ENCODE peak calls at places on chromosomes 6 and 20, in nine cellular contexts. I is progenitor cell of endocrine pancreas, S is BE2C, K is IMR-90, P is AG04450, U is AG10803, M is cardiac muscle cell, J is foreskin fibroblast, G is BJ. T is an unnamed sample.
A peak's percentile ranks its signal among the peaks of the same experiment; 100 is the strongest.

GRCh38 chr6:4017847-4018193 is 61.1 kb downstream of the FAM217A start:
- DNase-seq in I (no peak), S (no peak), K (peak; percentile 34), P (no peak), U (peak; percentile 31), M (peak; percentile 46), J (peak; percentile 35), G (no peak), T (peak; percentile 64)

GRCh38 chr6:137873273-137873762 is 6.3 kb downstream of the TNFAIP3 start:
- DNase-seq in I (no peak), S (no peak), K (peak; percentile 92), P (peak; percentile 60), U (peak; percentile 90), M (peak; percentile 98), J (peak; percentile 94), G (peak; percentile 71), T (peak; percentile 86)

GRCh38 chr20:35329435-35330139 is 37.4 kb upstream of the FAM83C start:
- DNase-seq in I (no peak), S (peak; percentile 60), K (peak; percentile 28), P (no peak), U (peak; percentile 39), M (peak; percentile 50), J (peak; percentile 79), G (no peak), T (no peak)

GRCh38 chr6:138113588-138114210 is 6.5 kb upstream of the PERP start:
- DNase-seq in I (no peak), S (no peak), K (no peak), P (no peak), U (no peak), M (no peak), J (peak; percentile 7), G (no peak), T (no peak)

GRCh38 chr6:130676077-130676772 is 151.0 kb upstream of the SMLR1 start:
- DNase-seq in I (no peak), S (no peak), K (no peak), P (no peak), U (peak; percentile 34), M (no peak), J (no peak), G (no peak), T (no peak)

GRCh38 chr6:74366634-74367033 is 670.6 kb downstream of the CD109 start:
- DNase-seq in I (no peak), S (no peak), K (peak; percentile 68), P (no peak), U (no peak), M (no peak), J (peak; percentile 36), G (no peak), T (peak; percentile 13)

GRCh38 chr6:168258795-168259194 is 60.8 kb downstream of the DACT2 start:
- DNase-seq in I (no peak), S (no peak), K (no peak), P (no peak), U (no peak), M (no peak), J (no peak), G (no peak), T (no peak)

GRCh38 chr6:168116975-168117899 is 38.2 kb upstream of the FRMD1 start:
- DNase-seq in I (no peak), S (no peak), K (no peak), P (no peak), U (no peak), M (peak; percentile 6), J (no peak), G (no peak), T (no peak)

GRCh38 chr20:35776513-35777101 is 4.8 kb downstream of the PHF20 start:
- DNase-seq in I (no peak), S (peak; percentile 75), K (peak; percentile 55), P (no peak), U (peak; percentile 33), M (peak; percentile 80), J (peak; percentile 75), G (no peak), T (peak; percentile 35)

GRCh38 chr20:31562241-31562640 is 42.8 kb upstream of the ID1 start:
- DNase-seq in I (no peak), S (no peak), K (no peak), P (no peak), U (no peak), M (no peak), J (no peak), G (no peak), T (no peak)

GRCh38 chr6:46862381-46862780 is 59.4 kb downstream of the ADGRF5 start:
- DNase-seq in I (no peak), S (no peak), K (no peak), P (no peak), U (no peak), M (no peak), J (no peak), G (no peak), T (no peak)

GRCh38 chr20:50305636-50306477 is 115.2 kb downstream of the CEBPB start:
- DNase-seq in I (no peak), S (peak; percentile 44), K (no peak), P (no peak), U (peak; percentile 68), M (peak; percentile 60), J (peak; percentile 85), G (peak; percentile 61), T (no peak)

GRCh38 chr6:39203804-39204495 is 25.3 kb downstream of the KCNK5 start:
- DNase-seq in I (no peak), S (no peak), K (no peak), P (no peak), U (no peak), M (no peak), J (no peak), G (no peak), T (no peak)

GRCh38 chr6:21587182-21587924 is 6.2 kb upstream of the SOX4 start:
- DNase-seq in I (peak; percentile 53), S (peak; percentile 76), K (peak; percentile 58), P (no peak), U (peak; percentile 53), M (peak; percentile 83), J (peak; percentile 76), G (no peak), T (peak; percentile 65)

GRCh38 chr6:87968435-87969278 is 79.0 kb upstream of the SPACA1 start:
- DNase-seq in I (peak; percentile 14), S (no peak), K (no peak), P (no peak), U (no peak), M (peak; percentile 27), J (peak; percentile 16), G (no peak), T (peak; percentile 13)

GRCh38 chr6:52125572-52125971 is 38.2 kb upstream of the PKHD1 start:
- DNase-seq in I (no peak), S (no peak), K (no peak), P (no peak), U (no peak), M (no peak), J (no peak), G (no peak), T (no peak)
- TF ChIP-seq CTCF in I (no peak), S (no peak), K (no peak), P (no peak), U (no peak), M (no peak), J (no peak), G (no peak), T (no peak)

GRCh38 chr6:57216235-57217101 is 5.6 kb downstream of the RAB23 start:
- DNase-seq in I (no peak), S (no peak), K (peak; percentile 28), P (no peak), U (peak; percentile 39), M (peak; percentile 69), J (no peak), G (no peak), T (peak; percentile 73)
- TF ChIP-seq CTCF in I (peak; percentile 26), S (no peak), K (no peak), P (peak; percentile 21), U (peak; percentile 1), M (peak; percentile 11), J (no peak), G (peak; percentile 10), T (no peak)

GRCh38 chr6:32963870-32964269 is 4.5 kb upstream of the BRD2 start:
- DNase-seq in I (no peak), S (no peak), K (no peak), P (no peak), U (no peak), M (no peak), J (no peak), G (no peak), T (no peak)
- TF ChIP-seq CTCF in I (no peak), S (no peak), K (no peak), P (no peak), U (no peak), M (no peak), J (no peak), G (no peak), T (no peak)

GRCh38 chr20:39990692-39991091 is 698.3 kb downstream of the MAFB start:
- DNase-seq in I (no peak), S (no peak), K (no peak), P (no peak), U (no peak), M (no peak), J (no peak), G (no peak), T (no peak)
- TF ChIP-seq CTCF in I (no peak), S (no peak), K (no peak), P (no peak), U (no peak), M (no peak), J (no peak), G (no peak), T (no peak)

GRCh38 chr6:53510751-53511150 is 34.1 kb downstream of the GCLC start:
- DNase-seq in I (no peak), S (no peak), K (no peak), P (no peak), U (no peak), M (no peak), J (no peak), G (no peak), T (no peak)

GRCh38 chr6:53512631-53513030 is 32.3 kb downstream of the GCLC start:
- DNase-seq in I (no peak), S (no peak), K (no peak), P (no peak), U (no peak), M (no peak), J (no peak), G (no peak), T (no peak)

GRCh38 chr6:53514677-53515076 is 30.2 kb downstream of the GCLC start:
- DNase-seq in I (no peak), S (no peak), K (no peak), P (no peak), U (no peak), M (no peak), J (no peak), G (no peak), T (no peak)

GRCh38 chr6:53513056-53513455 is 31.8 kb downstream of the GCLC start:
- DNase-seq in I (no peak), S (no peak), K (no peak), P (no peak), U (no peak), M (no peak), J (no peak), G (no peak), T (no peak)

DNA sequence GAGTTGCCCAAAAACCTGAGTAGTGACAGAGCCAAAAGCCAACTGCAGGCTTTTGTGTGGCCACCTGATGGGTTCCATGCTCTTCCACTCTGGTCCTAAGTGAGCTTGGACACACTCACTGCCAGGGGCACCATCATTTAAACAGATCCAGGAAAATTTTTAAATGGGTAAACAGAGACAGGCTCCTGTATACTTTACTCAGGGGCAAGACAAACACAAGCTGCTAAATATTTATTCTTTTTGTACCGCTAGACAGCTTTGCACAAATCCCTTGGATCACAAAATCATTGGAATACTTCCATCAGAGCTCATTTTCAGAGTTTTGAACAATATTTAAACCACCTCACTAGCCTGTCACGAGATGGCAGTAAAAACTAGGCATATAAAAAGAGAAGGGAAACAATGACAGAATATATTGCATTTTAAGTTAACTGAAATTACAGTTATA is 31.4 kb downstream of the GCLC start:
- DNase-seq in I (no peak), S (no peak), K (no peak), P (no peak), U (no peak), M (no peak), J (no peak), G (no peak), T (no peak)
- TF ChIP-seq CTCF in I (no peak), S (no peak), K (peak; percentile 49), P (peak; percentile 30), U (no peak), M (no peak), J (no peak), G (no peak), T (no peak)

T was measured in astrocyte of the spinal cord.